ENCODE peak calls at places on chromosome 22, in four cellular contexts. E, Q, X and L are unnamed samples.

GRCh38 chr22:19779685-19780268 is 19.2 kb downstream of the TBX1 start:
- DNase-seq in E (no peak), Q (no peak), X (no peak), L (no peak)

GRCh38 chr22:22815397-22816170 is 72.0 kb upstream of the IGLL5 start:
- DNase-seq in E (no peak), Q (no peak), X (no peak), L (no peak)

GRCh38 chr22:20751185-20751851 is 22.6 kb upstream of the SERPIND1 start:
- DNase-seq in E (no peak), Q (no peak), X (no peak), L (no peak)

GRCh38 chr22:35961480-35961902 is 67.1 kb downstream of the RBFOX2 start:
- DNase-seq in E (no peak), Q (no peak), X (no peak), L (no peak)

GRCh38 chr22:22348127-22348814 is 103.7 kb downstream of the VPREB1 start:
- DNase-seq in E (no peak), Q (no peak), X (no peak), L (no peak)

GRCh38 chr22:35328472-35328885 is 28.8 kb downstream of the TOM1 start:
- DNase-seq in E (peak), Q (no peak), X (no peak), L (no peak)

GRCh38 chr22:41998361-41999261 is at the start of gene WBP2NL:
- DNase-seq in E (peak), Q (peak), X (peak), L (peak)

GRCh38 chr22:36728505-36728904 is 25.0 kb upstream of the CACNG2 start:
- DNase-seq in E (no peak), Q (no peak), X (no peak), L (no peak)

GRCh38 chr22:48307941-48308340 is 1519.7 kb downstream of the BRD1 start:
- DNase-seq in E (no peak), Q (no peak), X (no peak), L (no peak)

GRCh38 chr22:42437488-42438292 is 5.5 kb upstream of the NFAM1 start:
- DNase-seq in E (peak), Q (peak), X (peak), L (peak)

GRCh38 chr22:43127166-43127908 is 15.9 kb downstream of the MCAT start:
- DNase-seq in E (no peak), Q (no peak), X (no peak), L (no peak)